ENCODE peak calls at places on chromosomes 13 and 19, in five cellular contexts. J is fibroblast of lung, H is PC-3, D is GM12878, Q is K562. C is an unnamed sample.

GRCh38 chr19:16041571-16042386 is 34.5 kb upstream of the TPM4 start:
- DNase-seq in H (peak; percentile 87), Q (peak; percentile 94), D (no peak), J (peak; percentile 69), C (peak; percentile 86)

GRCh38 chr13:76620036-76620435 is 266.2 kb downstream of the KCTD12 start:
- DNase-seq in H (no peak), D (no peak), J (no peak), Q (no peak), C (no peak)

GRCh38 chr13:96027496-96027895 is 25.7 kb downstream of the UGGT2 start:
- DNase-seq in H (no peak), D (no peak), J (no peak), Q (no peak), C (no peak)

GRCh38 chr13:37168922-37169321 is 63.5 kb upstream of the CSNK1A1L start:
- DNase-seq in H (no peak), D (no peak), Q (no peak), J (no peak), C (no peak)

GRCh38 chr13:30978981-30979956 is 46.8 kb downstream of the TEX26 start:
- DNase-seq in D (no peak), J (no peak), H (peak; percentile 42), Q (peak; percentile 24), C (peak; percentile 26)

GRCh38 chr19:14516746-14517438 is 1.3 kb downstream of the DNAJB1 start:
- DNase-seq in J (no peak), Q (peak; percentile 17), H (no peak), D (no peak), C (peak; percentile 39)

GRCh38 chr13:37014609-37015008 is 14.0 kb downstream of the EXOSC8 start:
- DNase-seq in Q (no peak), J (peak; percentile 53), H (no peak), D (no peak), C (peak; percentile 17)

GRCh38 chr13:97124237-97124636 is 97.9 kb upstream of the MBNL2 start:
- DNase-seq in H (no peak), J (no peak), Q (no peak), D (no peak), C (no peak)

GRCh38 chr13:32428581-32429072 is 697 bp upstream of the N4BP2L1 start:
- DNase-seq in D (no peak), H (no peak), J (no peak), Q (no peak), C (peak; percentile 22)

GRCh38 chr13:30526612-30527217 is 61.0 kb upstream of the HMGB1 start:
- DNase-seq in D (no peak), J (peak; percentile 16), Q (no peak), H (no peak), C (no peak)

GRCh38 chr19:14479985-14480694 is 5.0 kb upstream of the PTGER1 start:
- DNase-seq in J (peak; percentile 32), H (peak; percentile 40), Q (peak; percentile 85), D (no peak), C (no peak)

GRCh38 chr13:108728370-108728769 is 99.0 kb downstream of the MYO16 start:
- DNase-seq in H (peak; percentile 17), Q (peak; percentile 4), D (no peak), J (no peak), C (no peak)

GRCh38 chr13:23570099-23570926 is at the start of gene TNFRSF19:
- DNase-seq in D (no peak), J (peak; percentile 84), Q (peak; percentile 4), H (peak; percentile 35), C (peak; percentile 87)

GRCh38 chr19:47766359-47766620 is 12.2 kb upstream of the SELENOW start:
- DNase-seq in J (no peak), H (no peak), D (no peak), Q (no peak), C (no peak)

GRCh38 chr13:60627071-60627686 is 230.2 kb downstream of the TDRD3 start:
- DNase-seq in D (no peak), Q (peak; percentile 18), H (peak; percentile 56), J (peak; percentile 2), C (peak; percentile 50)

GRCh38 chr19:11418518-11419506 is at the start of gene RGL3:
- DNase-seq in H (peak; percentile 33), D (no peak), Q (peak; percentile 72), J (no peak), C (peak; percentile 47)

GRCh38 chr19:35716735-35716984 is 1.1 kb upstream of the KMT2B start:
- DNase-seq in D (no peak), Q (no peak), J (no peak), H (no peak), C (no peak)

GRCh38 chr19:58170860-58171259 is 12.0 kb upstream of the ZNF274 start:
- DNase-seq in Q (no peak), H (peak; percentile 59), J (no peak), D (no peak), C (peak; percentile 62)

GRCh38 chr13:39047560-39047959 is 9.3 kb downstream of the NHLRC3 start:
- DNase-seq in Q (peak; percentile 27), H (peak; percentile 35), D (no peak), J (no peak), C (no peak)

GRCh38 chr19:32041681-32042292 is 303.6 kb upstream of the ZNF507 start:
- DNase-seq in Q (peak; percentile 38), J (peak; percentile 69), H (no peak), D (no peak), C (peak; percentile 72)

GRCh38 chr19:41816761-41817160 is 20.4 kb downstream of the CEACAM3 start:
- DNase-seq in J (no peak), H (no peak), D (no peak), Q (no peak), C (no peak)

GRCh38 chr13:39603424-39603947 is 493 bp upstream of the LHFPL6 start:
- DNase-seq in J (peak; percentile 23), H (peak; percentile 16), Q (no peak), D (no peak), C (peak; percentile 70)

GRCh38 chr19:27691991-27692390 is 1521.0 kb downstream of the UQCRFS1 start:
- DNase-seq in H (no peak), D (no peak), J (no peak), Q (no peak), C (no peak)

GRCh38 chr13:40572961-40573360 is 93.5 kb downstream of the FOXO1 start:
- DNase-seq in J (no peak), D (no peak), Q (no peak), H (no peak), C (no peak)

GRCh38 chr19:46697142-46697960 is 19.6 kb downstream of the PRKD2 start:
- DNase-seq in J (peak; percentile 71), D (no peak), H (no peak), Q (peak; percentile 99), C (peak; percentile 90)

GRCh38 chr13:23631676-23632622 is 61.7 kb downstream of the TNFRSF19 start:
- DNase-seq in D (no peak), H (no peak), J (no peak), Q (no peak), C (no peak)

GRCh38 chr13:75186384-75186783 is 295.6 kb downstream of the TBC1D4 start:
- DNase-seq in D (no peak), J (peak; percentile 48), H (no peak), Q (no peak), C (no peak)

GRCh38 chr13:51823861-51824260 is 19.9 kb upstream of the DHRS12 start:
- DNase-seq in J (no peak), D (no peak), Q (no peak), H (no peak), C (no peak)

GRCh38 chr13:46343279-46343949 is 43.6 kb downstream of the RUBCNL start:
- DNase-seq in H (no peak), Q (no peak), J (no peak), D (no peak), C (no peak)

GRCh38 chr13:30654430-30654829 is 36.7 kb downstream of the USPL1 start:
- DNase-seq in J (no peak), D (no peak), Q (peak; percentile 6), H (no peak), C (no peak)

GRCh38 chr19:844300-844971 is 3.6 kb downstream of the PRTN3 start:
- DNase-seq in D (no peak), H (no peak), J (no peak), Q (peak; percentile 79), C (no peak)

GRCh38 chr19:50741179-50741933 is 18.2 kb downstream of the CLEC11A start:
- DNase-seq in H (no peak), Q (no peak), J (no peak), D (no peak), C (no peak)

GRCh38 chr19:34481861-34482379 is 362 bp downstream of the WTIP start:
- DNase-seq in J (peak; percentile 64), D (no peak), Q (no peak), H (peak; percentile 8), C (peak; percentile 87)

GRCh38 chr13:30145709-30146367 is 161.5 kb downstream of the KATNAL1 start:
- DNase-seq in Q (no peak), D (peak; percentile 87), J (no peak), H (no peak), C (no peak)

GRCh38 chr13:25469179-25469545 is 97.4 kb downstream of the ATP8A2 start:
- DNase-seq in H (no peak), J (no peak), D (no peak), Q (no peak), C (no peak)

GRCh38 chr13:25463496-25463895 is 91.7 kb downstream of the ATP8A2 start:
- DNase-seq in Q (no peak), H (peak; percentile 41), J (no peak), D (no peak), C (peak; percentile 33)

GRCh38 chr13:25473864-25474263 is 102.1 kb downstream of the ATP8A2 start:
- DNase-seq in H (no peak), Q (no peak), D (no peak), J (no peak), C (peak; percentile 14)

GRCh38 chr13:25466880-25467279 is 95.1 kb downstream of the ATP8A2 start:
- DNase-seq in Q (no peak), H (no peak), J (no peak), D (no peak), C (no peak)

GRCh38 chr13:25468330-25469178 is 96.8 kb downstream of the ATP8A2 start:
- DNase-seq in D (no peak), Q (peak; percentile 90), J (no peak), H (no peak), C (no peak)
- TF ChIP-seq EZH2 in D (no peak), Q (no peak), J (no peak), H (no peak), C (no peak)

DNA sequence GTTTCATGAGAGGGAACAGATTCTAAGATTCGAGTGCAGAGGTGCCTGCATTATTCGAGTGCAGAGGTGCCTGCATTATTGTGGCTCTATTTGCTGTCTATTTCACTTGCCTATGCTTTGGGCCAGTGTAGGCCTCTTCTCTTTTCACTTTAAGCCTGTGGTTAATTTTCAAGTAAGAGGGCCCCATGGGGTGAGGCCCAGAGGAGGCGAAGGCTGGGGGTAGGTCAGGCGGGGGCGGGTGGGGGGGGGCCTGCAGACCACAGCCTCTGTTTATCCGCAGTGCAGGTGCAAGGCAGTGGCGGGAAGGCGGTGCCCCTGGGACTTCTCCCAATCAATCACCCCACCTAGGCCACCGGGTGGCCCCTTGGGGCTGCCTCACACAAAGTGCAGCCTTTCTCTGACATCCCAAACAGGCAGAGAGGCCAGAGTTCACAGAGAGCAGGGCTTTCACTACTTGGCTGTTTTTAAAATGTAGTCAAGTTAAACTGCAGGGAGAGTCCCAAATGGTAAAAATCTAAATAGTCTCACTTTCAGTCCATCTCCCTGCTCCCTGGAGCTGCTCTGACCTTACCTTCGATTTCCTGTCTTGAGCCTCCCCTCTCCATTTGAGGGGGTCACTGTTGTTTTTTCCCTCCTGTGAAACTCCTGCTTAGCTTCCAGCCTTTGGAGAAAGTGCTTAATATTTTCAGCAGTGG is 249.1 kb downstream of the DLEU7 start:
- DNase-seq in D (peak; percentile 79), Q (peak; percentile 5), H (no peak), J (no peak), C (no peak)
- H3K9ac ChIP-seq in D (peak overlapping the region; percentile 41), Q (no peak overlapping the region), H (no peak overlapping the region), J (no peak overlapping the region), C (no peak overlapping the region)

GRCh38 chr19:3268763-3269162 is 44.3 kb downstream of the CELF5 start:
- DNase-seq in Q (no peak), D (no peak), J (no peak), H (no peak), C (no peak)
- H3K4me1 ChIP-seq in Q (peaks cover 15% of the 10 kb centered on the region), D (no peaks in the 10 kb centered on the region), J (no peaks in the 10 kb centered on the region), H (no peaks in the 10 kb centered on the region), C (no peaks in the 10 kb centered on the region)

GRCh38 chr19:29528350-29528945 is 2.7 kb downstream of the VSTM2B start:
- DNase-seq in D (peak; percentile 3), J (peak; percentile 65), H (peak; percentile 63), Q (peak; percentile 77), C (peak; percentile 85)
- TF ChIP-seq EZH2 in D (no peak), J (no peak), H (no peak), Q (no peak), C (no peak)